ENCODE peak calls at places on chromosomes 1 and 21, in seven cellular contexts. Y is progenitor cell of endocrine pancreas, A is NCI-H2171, P is heart left ventricle, R is HCEC 1CT, E is sciatic nerve, H is transverse colon. F is an unnamed sample.
A peak's percentile ranks its signal among the peaks of the same experiment; 100 is the strongest.

GRCh38 chr1:180811886-180812285 is 100.8 kb upstream of the KIAA1614 start:
- DNase-seq in R (no peak), A (no peak), E (no peak), H (no peak), Y (no peak), P (no peak), F (no peak)

GRCh38 chr1:177287996-177288395 is 117.2 kb downstream of the BRINP2 start:
- DNase-seq in R (no peak), H (no peak), A (no peak), P (no peak), Y (no peak), E (no peak), F (no peak)

GRCh38 chr1:176826265-176826664 is 338.2 kb downstream of the ASTN1 start:
- DNase-seq in Y (no peak), E (no peak), H (no peak), R (peak; percentile 9), A (no peak), P (no peak), F (no peak)

GRCh38 chr1:167621780-167622179 is 8.3 kb upstream of the RCSD1 start:
- DNase-seq in P (no peak), H (no peak), E (no peak), Y (no peak), A (no peak), R (no peak), F (no peak)

GRCh38 chr1:208207388-208208131 is 36.6 kb downstream of the PLXNA2 start:
- DNase-seq in A (no peak), H (no peak), E (no peak), P (no peak), R (peak; percentile 90), Y (no peak), F (no peak)

GRCh38 chr1:37162059-37162458 is 127.7 kb upstream of the GRIK3 start:
- DNase-seq in A (no peak), Y (no peak), R (no peak), E (no peak), P (no peak), H (no peak), F (no peak)

GRCh38 chr21:44065428-44065827 is 41.8 kb upstream of the PWP2 start:
- DNase-seq in Y (no peak), R (peak; percentile 3), E (no peak), P (no peak), H (peak; percentile 52), A (no peak), F (no peak)

GRCh38 chr1:233613252-233614172 is at the start of gene KCNK1:
- DNase-seq in R (no peak), E (peak; percentile 74), P (peak; percentile 67), Y (peak; percentile 63), H (peak; percentile 85), A (peak; percentile 77), F (peak; percentile 24)

GRCh38 chr1:10610901-10611600 is 136.3 kb downstream of the PEX14 start:
- DNase-seq in A (no peak), R (peak; percentile 2), Y (no peak), E (no peak), P (no peak), H (no peak), F (no peak)

GRCh38 chr1:76835203-76835602 is 32.1 kb upstream of the ST6GALNAC5 start:
- DNase-seq in E (no peak), Y (no peak), H (no peak), R (peak; percentile 10), A (no peak), P (no peak), F (no peak)

GRCh38 chr1:92536593-92537332 is 50.0 kb upstream of the GFI1 start:
- DNase-seq in P (no peak), R (peak; percentile 59), H (no peak), E (no peak), Y (no peak), A (no peak), F (no peak)

GRCh38 chr1:7401814-7402547 is 369.1 kb upstream of the VAMP3 start:
- DNase-seq in A (no peak), E (no peak), R (peak; percentile 99), H (no peak), P (no peak), Y (peak; percentile 5), F (no peak)

GRCh38 chr1:29513357-29513756 is 277.0 kb downstream of the PTPRU start:
- DNase-seq in P (no peak), R (no peak), E (peak; percentile 40), H (no peak), Y (no peak), A (peak; percentile 60), F (peak; percentile 38)

GRCh38 chr1:156726549-156727226 is 1.6 kb upstream of the METTL25B start:
- DNase-seq in H (peak; percentile 64), R (peak; percentile 72), P (peak; percentile 10), E (no peak), Y (no peak), A (peak; percentile 20), F (peak; percentile 60)

GRCh38 chr1:162617513-162617912 is 14.8 kb upstream of the DDR2 start:
- DNase-seq in P (no peak), A (no peak), E (no peak), H (no peak), R (no peak), Y (no peak), F (no peak)

GRCh38 chr1:236137285-236137852 is 5.0 kb upstream of the GPR137B start:
- DNase-seq in R (no peak), P (no peak), A (no peak), H (no peak), Y (no peak), E (no peak), F (no peak)

GRCh38 chr1:162404550-162405160 is 7.3 kb downstream of the SH2D1B start:
- DNase-seq in R (peak; percentile 85), A (no peak), H (no peak), Y (no peak), E (no peak), P (no peak), F (no peak)

GRCh38 chr1:243944429-243945160 is 94.6 kb upstream of the AKT3 start:
- DNase-seq in R (no peak), Y (peak; percentile 26), E (no peak), A (peak; percentile 31), P (no peak), H (no peak), F (no peak)

GRCh38 chr1:19046972-19047371 is 90.5 kb upstream of the IFFO2 start:
- DNase-seq in E (no peak), A (no peak), Y (no peak), R (no peak), H (no peak), P (peak; percentile 42), F (no peak)

GRCh38 chr1:15526021-15526489 is 593 bp upstream of the DNAJC16 start:
- DNase-seq in A (no peak), P (no peak), E (no peak), H (peak; percentile 46), Y (no peak), R (no peak), F (no peak)

F was measured in NCI-H446.